ENCODE peak calls at places on chromosome 1, in four cellular contexts. G is K562, Q is transverse colon, I is HCT116. B is an unnamed sample.

GRCh38 chr1:183632964-183633363 is 2.6 kb downstream of the ARPC5 start:
- DNase-seq in G (peak), Q (no peak), I (no peak), B (no peak)

GRCh38 chr1:186849271-186849671 is 20.5 kb downstream of the PLA2G4A start:
- DNase-seq in G (no peak), Q (no peak), I (no peak), B (no peak)

GRCh38 chr1:195158091-195158490 is 1450.1 kb downstream of the KCNT2 start:
- DNase-seq in G (no peak), Q (no peak), I (no peak), B (no peak)

GRCh38 chr1:10679521-10680220 is 116.8 kb downstream of the CASZ1 start:
- DNase-seq in G (peak), Q (peak), I (peak), B (peak)

GRCh38 chr1:115184260-115184950 is 95.1 kb upstream of the TSPAN2 start:
- DNase-seq in G (no peak), Q (no peak), I (no peak), B (no peak)

GRCh38 chr1:183942933-183943693 is 94.4 kb downstream of the COLGALT2 start:
- DNase-seq in G (no peak), Q (no peak), I (peak), B (no peak)

GRCh38 chr1:13583964-13584791 is 546 bp downstream of the PDPN start:
- DNase-seq in G (no peak), Q (no peak), I (no peak), B (peak)

GRCh38 chr1:183956559-183957188 is 80.9 kb downstream of the COLGALT2 start:
- DNase-seq in G (no peak), Q (peak), I (peak), B (no peak)

GRCh38 chr1:41394918-41395598 is 33.8 kb downstream of the FOXO6 start:
- DNase-seq in G (peak), Q (no peak), I (no peak), B (no peak)

GRCh38 chr1:44881011-44881632 is 38.1 kb upstream of the PTCH2 start:
- DNase-seq in G (no peak), Q (no peak), I (no peak), B (no peak)

GRCh38 chr1:242525769-242526168 is 1.3 kb upstream of the PLD5 start:
- DNase-seq in G (no peak), Q (no peak), I (no peak), B (no peak)

GRCh38 chr1:113452921-113453770 is 62.8 kb downstream of the MAGI3 start:
- DNase-seq in G (peak), Q (peak), I (peak), B (peak)

GRCh38 chr1:178941849-178942248 is 71.0 kb upstream of the ANGPTL1 start:
- DNase-seq in G (no peak), Q (no peak), I (no peak), B (no peak)

GRCh38 chr1:36024761-36025303 is 59.1 kb upstream of the TEKT2 start:
- DNase-seq in G (no peak), Q (no peak), I (no peak), B (no peak)

GRCh38 chr1:23563003-23563402 is 3.7 kb upstream of the ID3 start:
- DNase-seq in G (no peak), Q (no peak), I (no peak), B (no peak)

GRCh38 chr1:193662030-193662429 is 475.6 kb upstream of the B3GALT2 start:
- DNase-seq in G (no peak), Q (no peak), I (no peak), B (no peak)

GRCh38 chr1:149846042-149846441 is 53.3 kb upstream of the BOLA1 start:
- DNase-seq in G (no peak), Q (no peak), I (no peak), B (no peak)

GRCh38 chr1:159866905-159867304 is 4.4 kb upstream of the VSIG8 start:
- DNase-seq in G (no peak), Q (no peak), I (no peak), B (no peak)

GRCh38 chr1:7220712-7221252 is 435.5 kb downstream of the CAMTA1 start:
- DNase-seq in G (no peak), Q (no peak), I (no peak), B (no peak)

GRCh38 chr1:235831148-235831547 is 35.6 kb downstream of the LYST start:
- DNase-seq in G (no peak), Q (no peak), I (no peak), B (no peak)

GRCh38 chr1:174114788-174115448 is 44.4 kb upstream of the RABGAP1L start:
- DNase-seq in G (peak), Q (peak), I (peak), B (no peak)

GRCh38 chr1:175195798-175196197 is 3.2 kb upstream of the KIAA0040 start:
- DNase-seq in G (no peak), Q (no peak), I (no peak), B (peak)

GRCh38 chr1:183283286-183283685 is 97.2 kb downstream of the LAMC2 start:
- DNase-seq in G (no peak), Q (no peak), I (no peak), B (no peak)

GRCh38 chr1:86061660-86062059 is 94.9 kb downstream of the COL24A1 start:
- DNase-seq in G (no peak), Q (no peak), I (no peak), B (no peak)

DNA sequence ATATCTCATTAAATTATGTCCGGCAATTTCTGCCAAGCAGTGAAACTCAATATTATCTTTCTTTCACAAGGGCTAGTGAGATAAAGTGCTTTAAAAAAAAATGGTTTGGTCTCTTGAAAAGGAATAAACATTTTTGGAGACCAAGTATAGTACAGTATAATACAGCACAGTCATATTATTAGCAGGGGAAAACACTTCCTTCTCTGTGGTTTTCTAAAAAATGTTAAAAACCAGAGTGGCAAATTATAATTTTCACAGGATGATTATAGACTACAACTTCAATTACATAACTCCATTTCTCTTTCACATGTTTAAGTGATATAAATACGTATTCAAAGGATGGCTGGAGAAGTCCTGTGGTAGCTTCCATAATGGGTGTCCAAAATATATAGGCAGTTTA is 170.3 kb upstream of the DMRTA2 start:
- DNase-seq in G (no peak), Q (no peak), I (no peak), B (no peak)
- TF ChIP-seq POLR2AphosphoS5 in G (no peak), Q (no peak), I (no peak), B (no peak)

DNA sequence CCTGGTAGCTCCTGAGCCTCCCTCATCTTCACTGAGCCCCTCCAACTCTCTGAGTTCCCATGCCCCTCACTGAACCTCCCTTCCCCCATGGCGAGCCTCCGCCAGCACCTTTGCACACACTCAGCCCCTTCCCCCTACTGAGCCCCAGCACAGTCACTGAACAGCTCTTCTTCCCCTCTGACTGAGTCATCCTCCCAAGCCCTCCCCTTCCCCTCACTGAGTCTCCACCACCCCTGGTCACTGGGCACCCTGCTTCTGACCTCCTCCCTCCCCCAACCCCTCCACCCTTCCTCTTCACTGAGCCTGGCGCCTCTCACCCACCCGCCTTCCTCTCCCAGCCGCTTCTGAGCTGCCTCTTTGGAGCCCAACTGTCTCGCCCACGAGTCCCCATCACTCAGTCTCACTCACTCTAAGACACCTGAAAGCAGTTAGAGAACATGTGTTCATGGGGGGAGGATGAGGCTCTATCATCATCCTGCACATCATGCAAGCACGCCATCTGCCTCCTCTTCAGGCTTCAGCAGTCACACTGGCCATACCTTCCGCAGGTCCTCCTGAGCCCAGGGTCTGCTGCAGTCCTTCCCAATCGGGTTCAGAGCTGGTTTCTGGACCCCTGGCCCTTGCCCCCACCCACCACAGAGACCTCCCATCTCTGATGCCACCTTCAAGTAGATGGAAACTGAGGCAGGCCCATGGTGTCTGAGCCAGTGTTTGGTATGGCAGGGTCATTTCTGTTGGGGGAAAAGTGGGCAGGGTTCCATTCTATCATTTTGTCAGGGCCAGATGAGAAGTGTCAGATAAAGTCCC is 2.0 kb upstream of the TRNP1 start:
- DNase-seq in G (peak), Q (no peak), I (no peak), B (no peak)
- H3K4me3 ChIP-seq in G (no peak), Q (no peak), I (peak), B (no peak)

DNA sequence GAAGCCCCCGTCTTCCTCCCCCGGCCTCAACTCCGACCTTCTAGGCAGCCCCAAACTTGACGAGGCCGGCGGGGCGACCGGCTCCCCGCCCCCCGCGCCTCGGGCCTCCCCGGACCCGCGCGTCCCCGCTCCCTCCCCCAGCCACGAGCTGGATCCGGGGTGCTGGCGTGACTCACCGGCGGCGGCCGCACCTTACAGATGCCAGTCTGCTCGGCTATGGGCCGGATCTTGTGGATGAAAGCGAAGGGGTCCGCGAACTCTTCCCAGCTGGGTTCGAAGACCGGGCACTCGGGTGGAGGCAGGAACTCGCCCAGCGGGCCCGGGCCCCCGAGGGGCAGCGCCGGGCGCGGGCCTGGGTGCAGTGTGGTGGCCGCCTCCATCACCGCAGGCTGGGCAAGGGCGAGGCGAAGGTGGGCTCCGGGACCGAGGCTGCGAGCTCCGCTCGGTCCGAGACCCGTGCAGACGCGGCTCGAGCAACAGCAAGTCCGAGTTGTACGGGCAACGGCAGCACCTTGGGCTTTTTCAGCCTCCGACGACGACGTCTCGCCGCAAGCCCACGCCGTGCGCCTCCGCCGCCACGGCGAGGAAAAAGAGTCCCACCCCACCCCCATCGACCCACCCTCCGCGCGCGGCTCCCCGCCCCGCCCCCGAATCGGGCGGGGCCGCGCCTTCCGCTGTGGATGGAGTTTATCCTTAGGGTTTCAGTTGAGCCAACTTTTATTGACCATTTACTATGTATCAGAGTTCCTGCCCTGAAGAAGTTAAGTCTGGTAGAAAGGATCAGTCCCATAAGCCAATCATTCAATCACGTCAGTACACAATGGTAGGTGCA is at the start of gene KDM5B:
- DNase-seq in G (peak), Q (peak), I (peak), B (peak)
- TF ChIP-seq POLR2A in G (peak), Q (peak), I (peak), B (peak)

DNA sequence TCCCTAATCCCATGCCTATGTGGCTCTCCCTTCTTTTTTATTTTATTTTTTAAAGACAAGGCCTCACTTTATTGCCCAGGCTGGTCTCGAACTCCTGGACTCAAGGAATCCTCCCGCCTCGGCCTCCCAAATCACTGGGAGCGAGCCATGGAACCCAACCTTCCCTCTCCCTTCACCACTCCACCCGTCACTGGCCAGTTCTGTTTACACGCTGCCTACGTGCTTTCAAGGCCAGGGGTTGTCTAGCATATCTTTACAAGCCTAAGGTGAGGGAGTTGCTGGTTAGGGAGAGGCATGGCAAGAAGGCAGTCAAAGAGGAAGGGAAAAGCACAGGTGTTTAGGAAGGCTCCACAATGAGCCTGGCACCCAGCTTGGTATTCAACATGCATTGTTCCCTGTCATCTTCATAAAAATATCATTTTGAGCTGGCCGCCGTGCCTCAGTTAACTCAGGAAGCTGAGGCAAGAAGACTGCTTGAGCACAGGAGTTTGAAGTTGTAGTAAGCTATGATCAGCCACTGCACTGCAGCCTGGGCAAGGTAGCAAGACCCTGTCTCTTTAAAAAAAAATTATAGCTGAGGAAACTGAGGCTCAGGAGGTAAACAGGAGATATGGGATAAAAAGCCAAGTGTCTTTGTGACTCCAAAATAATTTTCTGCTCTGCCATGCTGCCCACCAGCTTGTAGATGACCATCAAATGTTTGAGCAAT is 1.1 kb downstream of the RHBDL2 start:
- DNase-seq in G (no peak), Q (peak), I (no peak), B (no peak)
- TF ChIP-seq POLR2AphosphoS5 in G (no peak), Q (peak), I (no peak), B (no peak)

GRCh38 chr1:156488566-156489165 is 11.9 kb downstream of the MEF2D start:
- DNase-seq in G (no peak), Q (peak), I (no peak), B (no peak)

GRCh38 chr1:156489935-156490293 is 10.7 kb downstream of the MEF2D start:
- DNase-seq in G (no peak), Q (no peak), I (no peak), B (no peak)

GRCh38 chr1:156487862-156488261 is 12.7 kb downstream of the MEF2D start:
- DNase-seq in G (no peak), Q (peak), I (no peak), B (no peak)

GRCh38 chr1:156490401-156491032 is 10.1 kb downstream of the MEF2D start:
- DNase-seq in G (peak), Q (peak), I (no peak), B (no peak)

DNA sequence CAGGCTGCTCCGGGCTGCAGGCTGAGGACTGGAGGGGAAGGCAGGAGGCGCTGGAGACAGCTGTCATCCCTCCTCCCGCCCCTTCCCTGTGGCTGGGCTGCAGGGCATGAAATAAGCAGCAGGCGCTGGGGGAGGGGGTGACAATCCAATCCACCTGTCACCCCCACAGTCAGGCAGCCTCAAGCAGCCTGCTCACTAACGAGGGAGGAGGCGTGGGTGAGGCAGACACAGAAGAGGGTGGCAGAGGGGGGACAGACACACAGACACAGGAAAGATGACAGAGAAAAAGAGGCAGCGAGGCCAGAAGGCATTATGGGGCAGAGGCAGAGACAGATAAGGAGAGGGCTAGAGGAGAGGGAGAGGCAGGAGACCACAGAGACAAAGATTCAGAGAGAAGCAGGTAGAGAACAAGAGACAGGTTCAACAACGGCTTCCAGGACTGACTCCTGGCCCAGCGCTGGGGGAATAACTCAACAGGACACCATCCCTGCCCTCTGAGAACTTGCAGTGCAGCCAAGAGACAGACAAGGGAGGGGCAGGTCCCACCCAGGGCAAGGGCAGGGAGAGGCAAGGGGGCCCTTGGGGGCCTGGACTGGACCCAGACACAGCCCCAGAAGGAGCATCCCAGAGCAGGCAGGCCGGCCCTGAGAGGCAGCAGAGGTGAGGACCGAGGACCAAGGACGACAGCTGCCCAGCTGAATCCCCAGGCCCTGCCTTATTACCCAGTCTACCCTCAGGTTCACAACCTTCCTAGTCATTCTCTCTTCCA is 11.2 kb downstream of the MEF2D start:
- DNase-seq in G (peak), Q (no peak), I (no peak), B (no peak)
- H3K4me3 ChIP-seq in G (no peak), Q (peak), I (no peak), B (peak)

DNA sequence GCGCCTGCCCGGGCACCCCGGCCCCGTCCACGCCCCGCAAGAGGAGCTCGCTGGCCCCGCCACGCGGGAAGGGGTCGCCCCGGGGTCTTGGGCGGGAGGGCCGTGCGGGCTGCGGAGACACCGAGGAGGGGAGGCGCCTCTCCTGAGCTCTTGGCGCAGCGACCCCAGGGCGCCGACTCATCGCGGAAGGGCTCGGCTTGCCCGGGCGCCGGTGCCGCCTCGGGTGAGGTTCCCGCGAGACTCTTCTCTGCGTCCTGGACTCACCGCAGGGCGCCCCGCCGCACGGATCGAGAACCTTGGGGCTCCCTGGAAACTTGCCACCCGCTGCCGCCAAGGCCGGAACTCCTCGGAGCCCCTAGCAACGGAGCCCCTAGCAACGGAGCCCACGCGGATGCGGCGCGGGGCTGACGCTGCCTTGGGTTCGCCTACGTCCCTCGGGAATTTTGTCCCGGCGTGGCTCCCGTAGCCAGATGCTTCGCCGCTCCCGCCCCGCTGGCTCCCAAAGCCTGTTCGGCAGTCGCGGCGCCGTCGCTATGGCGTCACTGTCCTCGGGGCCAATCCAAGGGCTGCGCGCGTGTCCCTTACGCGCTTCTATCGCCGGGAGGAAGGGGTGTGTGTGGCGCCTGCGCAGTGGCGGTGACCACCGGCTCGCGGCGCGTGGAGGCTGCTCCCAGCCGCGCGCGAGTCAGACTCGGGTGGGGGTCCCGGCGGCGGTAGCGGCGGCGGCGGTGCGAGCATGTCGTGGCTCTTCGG is at the start of gene ATAD3A:
- DNase-seq in G (peak), Q (peak), I (peak), B (peak)
- TF ChIP-seq POLR2A in G (peak), Q (peak), I (no peak), B (peak)

GRCh38 chr1:202810615-202811295 is at the start of gene PCAT6:
- DNase-seq in G (peak), Q (peak), I (peak), B (peak)
- TF ChIP-seq POLR2AphosphoS5 in G (peak), Q (peak), I (peak), B (peak)

DNA sequence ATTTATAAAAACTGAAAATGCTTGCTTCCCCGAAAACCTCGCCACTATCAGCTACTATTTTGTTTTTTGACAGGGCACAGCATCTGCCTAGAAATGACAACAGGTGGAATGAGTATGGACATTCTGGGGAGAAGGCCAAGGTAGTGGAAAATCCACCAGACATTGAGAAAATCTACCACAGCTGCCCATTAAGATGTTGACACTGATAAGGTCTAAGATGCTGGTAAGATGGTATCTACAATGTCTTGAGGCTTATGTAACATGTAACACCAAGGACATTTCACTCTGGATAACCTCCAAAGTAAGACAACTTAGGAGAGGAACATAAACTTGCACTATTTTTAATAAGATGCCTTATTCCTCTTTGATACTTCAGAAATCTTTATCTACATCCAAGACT is 374.2 kb downstream of the PTBP2 start:
- DNase-seq in G (no peak), Q (no peak), I (no peak), B (no peak)
- H3K4me3 ChIP-seq in G (no peak), Q (no peak), I (no peak), B (no peak)